ENCODE peak calls at places on chromosomes 6 and 20, in seven cellular contexts. Y is OCI-LY7, I is neural progenitor cell, T is HCT116, M is hepatocyte, C is MM.1S, O is SK-N-SH. F is an unnamed sample. For H3K9me3, the result is how much of the 10 kb centered on the place peaks cover.

GRCh38 chr6:107655245-107655644 is 165.3 kb downstream of the SOBP start:
- DNase-seq in Y (peak), I (peak), T (no peak), M (no peak), C (no peak), O (peak), F (no peak)

GRCh38 chr20:37697314-37697713 is 3.5 kb downstream of the CTNNBL1 start:
- DNase-seq in Y (peak), I (no peak), T (no peak), M (no peak), C (no peak), O (no peak), F (no peak)

GRCh38 chr6:165439928-165440554 is 130.6 kb upstream of the C6orf118 start:
- DNase-seq in Y (peak), I (peak), T (peak), M (peak), C (peak), O (peak), F (peak)

GRCh38 chr6:155400022-155400965 is 55.3 kb downstream of the NOX3 start:
- DNase-seq in Y (no peak), I (no peak), T (no peak), M (no peak), C (no peak), O (peak), F (no peak)

GRCh38 chr6:10521104-10521808 is at the start of gene GCNT2:
- DNase-seq in Y (no peak), I (peak), T (no peak), M (peak), C (no peak), O (no peak), F (peak)

GRCh38 chr6:159833556-159833955 is 33.5 kb downstream of the PNLDC1 start:
- DNase-seq in Y (no peak), I (no peak), T (no peak), M (no peak), C (no peak), O (no peak), F (peak)

GRCh38 chr6:145034664-145035063 is 700.7 kb downstream of the EPM2A start:
- DNase-seq in Y (no peak), I (no peak), T (no peak), M (no peak), C (no peak), O (no peak), F (no peak)

GRCh38 chr6:148417045-148417444 is 74.4 kb downstream of the SASH1 start:
- DNase-seq in Y (no peak), I (no peak), T (no peak), M (no peak), C (no peak), O (no peak), F (no peak)

GRCh38 chr6:43951756-43952675 is 175.2 kb downstream of the MRPL14 start:
- DNase-seq in Y (no peak), I (no peak), T (no peak), M (no peak), C (no peak), O (no peak), F (no peak)

GRCh38 chr6:43723737-43724295 is 36.2 kb upstream of the MRPS18A start:
- DNase-seq in Y (peak), I (peak), T (peak), M (peak), C (peak), O (peak), F (peak)

GRCh38 chr6:125667326-125667725 is 82.1 kb upstream of the HEY2 start:
- DNase-seq in Y (no peak), I (no peak), T (no peak), M (no peak), C (no peak), O (no peak), F (no peak)

GRCh38 chr6:108732101-108732870 is 115.9 kb upstream of the ARMC2 start:
- DNase-seq in Y (no peak), I (peak), T (peak), M (no peak), C (no peak), O (no peak), F (peak)

GRCh38 chr6:138727182-138727581 is 46.4 kb upstream of the CCDC28A start:
- DNase-seq in Y (no peak), I (no peak), T (no peak), M (no peak), C (no peak), O (no peak), F (no peak)

GRCh38 chr6:108584323-108584722 is 23.6 kb downstream of the FOXO3 start:
- DNase-seq in Y (no peak), I (no peak), T (no peak), M (no peak), C (no peak), O (no peak), F (no peak)

GRCh38 chr6:16918586-16918985 is 157.3 kb upstream of the ATXN1 start:
- DNase-seq in Y (no peak), I (no peak), T (no peak), M (no peak), C (no peak), O (no peak), F (no peak)

GRCh38 chr20:10366898-10367419 is 67.1 kb downstream of the MKKS start:
- DNase-seq in Y (no peak), I (no peak), T (no peak), M (no peak), C (no peak), O (no peak), F (no peak)

GRCh38 chr6:5984150-5985089 is 22.3 kb downstream of the NRN1 start:
- DNase-seq in Y (no peak), I (no peak), T (no peak), M (no peak), C (no peak), O (no peak), F (no peak)

GRCh38 chr6:30272032-30272431 is 54.7 kb upstream of the TRIM39 start:
- DNase-seq in Y (peak), I (no peak), T (no peak), M (no peak), C (no peak), O (no peak), F (peak)

GRCh38 chr6:148203281-148203925 is 139.2 kb upstream of the SASH1 start:
- DNase-seq in Y (no peak), I (no peak), T (no peak), M (no peak), C (no peak), O (no peak), F (no peak)

GRCh38 chr6:49849121-49849907 is 17.0 kb downstream of the CRISP1 start:
- DNase-seq in Y (peak), I (peak), T (peak), M (peak), C (peak), O (peak), F (peak)

GRCh38 chr20:35695245-35695749 is 3.9 kb downstream of the NFS1 start:
- DNase-seq in Y (no peak), I (no peak), T (no peak), M (no peak), C (no peak), O (no peak), F (no peak)

GRCh38 chr6:125784365-125784764 is 6.4 kb upstream of the NCOA7 start:
- DNase-seq in Y (no peak), I (no peak), T (no peak), M (no peak), C (no peak), O (no peak), F (peak)

GRCh38 chr6:100281471-100281878 is 183.2 kb downstream of the SIM1 start:
- DNase-seq in Y (no peak), I (peak), T (no peak), M (no peak), C (no peak), O (peak), F (no peak)

GRCh38 chr6:23180504-23181293 is 611.3 kb downstream of the HDGFL1 start:
- DNase-seq in Y (no peak), I (peak), T (no peak), M (peak), C (no peak), O (peak), F (no peak)

GRCh38 chr6:170006524-170007467 is 255.4 kb downstream of the ERMARD start:
- DNase-seq in Y (no peak), I (peak), T (no peak), M (no peak), C (no peak), O (no peak), F (no peak)

GRCh38 chr20:44154521-44155001 is 32.4 kb downstream of the JPH2 start:
- DNase-seq in Y (no peak), I (peak), T (no peak), M (no peak), C (no peak), O (no peak), F (no peak)

GRCh38 chr6:1716845-1717244 is 107.1 kb downstream of the FOXC1 start:
- DNase-seq in Y (no peak), I (no peak), T (no peak), M (no peak), C (no peak), O (no peak), F (no peak)

GRCh38 chr6:170124836-170125235 is 166.0 kb downstream of the DLL1 start:
- DNase-seq in Y (no peak), I (no peak), T (no peak), M (peak), C (no peak), O (no peak), F (peak)

GRCh38 chr6:161003336-161003735 is 11.8 kb downstream of the MAP3K4 start:
- DNase-seq in Y (no peak), I (no peak), T (no peak), M (no peak), C (no peak), O (no peak), F (no peak)

GRCh38 chr20:2234788-2235187 is 61.0 kb upstream of the TGM3 start:
- DNase-seq in Y (no peak), I (peak), T (no peak), M (no peak), C (no peak), O (no peak), F (no peak)

GRCh38 chr6:41160933-41161332 is 2.0 kb downstream of the TREM2 start:
- DNase-seq in Y (no peak), I (no peak), T (no peak), M (no peak), C (no peak), O (no peak), F (no peak)

GRCh38 chr6:15506066-15506465 is 156.8 kb downstream of the DTNBP1 start:
- DNase-seq in Y (no peak), I (no peak), T (no peak), M (no peak), C (no peak), O (no peak), F (no peak)

GRCh38 chr6:15507221-15507620 is 155.6 kb downstream of the DTNBP1 start:
- DNase-seq in Y (no peak), I (no peak), T (no peak), M (no peak), C (no peak), O (no peak), F (no peak)

GRCh38 chr6:15508363-15509330 is 154.2 kb downstream of the DTNBP1 start:
- DNase-seq in Y (no peak), I (no peak), T (no peak), M (no peak), C (no peak), O (no peak), F (no peak)

GRCh38 chr6:15509335-15509933 is 153.4 kb downstream of the DTNBP1 start:
- DNase-seq in Y (no peak), I (no peak), T (no peak), M (no peak), C (no peak), O (no peak), F (no peak)

DNA sequence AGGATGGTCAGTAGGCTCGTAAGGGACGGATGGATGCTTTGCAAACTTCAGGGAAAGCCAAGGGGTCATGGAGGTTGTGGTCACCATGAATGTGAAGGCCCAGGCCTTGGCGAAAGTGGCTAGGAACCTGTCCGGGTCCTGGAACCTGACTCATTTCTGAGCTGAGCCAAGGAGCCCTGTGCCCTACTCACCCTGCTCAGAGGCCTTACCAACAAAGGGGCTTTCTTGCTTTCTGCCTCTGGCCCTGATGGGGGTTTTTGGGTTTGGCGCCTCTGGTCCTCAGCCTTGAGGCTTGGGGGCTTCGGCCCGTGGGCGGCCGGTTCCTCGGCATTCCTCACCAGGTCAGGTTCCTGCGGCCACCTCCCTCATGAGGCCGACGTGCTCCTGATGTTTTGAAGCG is 155.1 kb downstream of the DTNBP1 start:
- DNase-seq in Y (no peak), I (no peak), T (no peak), M (no peak), C (no peak), O (no peak), F (no peak)
- TF ChIP-seq EZH2phosphoT487 in Y (no peak), I (no peak), T (no peak), M (no peak), C (no peak), O (no peak), F (no peak)

GRCh38 chr6:18153311-18153703 is 1.6 kb downstream of the TPMT start:
- DNase-seq in Y (no peak), I (no peak), T (no peak), M (no peak), C (no peak), O (no peak), F (no peak)

GRCh38 chr6:18151801-18152200 is 3.1 kb downstream of the TPMT start:
- DNase-seq in Y (no peak), I (no peak), T (no peak), M (no peak), C (no peak), O (no peak), F (no peak)

GRCh38 chr6:18155273-18155863 is at the start of gene KDM1B:
- DNase-seq in Y (peak), I (peak), T (peak), M (peak), C (peak), O (peak), F (peak)

GRCh38 chr6:18154507-18155272 is at the start of gene TPMT:
- DNase-seq in Y (no peak), I (peak), T (no peak), M (peak), C (no peak), O (no peak), F (peak)

GRCh38 chr6:18155864-18156396 is 708 bp downstream of the KDM1B start:
- DNase-seq in Y (peak), I (peak), T (peak), M (peak), C (peak), O (peak), F (peak)
- TF ChIP-seq CTCF in Y (peak), I (peak), T (peak), M (peak), C (peak), O (peak), F (peak)

DNA sequence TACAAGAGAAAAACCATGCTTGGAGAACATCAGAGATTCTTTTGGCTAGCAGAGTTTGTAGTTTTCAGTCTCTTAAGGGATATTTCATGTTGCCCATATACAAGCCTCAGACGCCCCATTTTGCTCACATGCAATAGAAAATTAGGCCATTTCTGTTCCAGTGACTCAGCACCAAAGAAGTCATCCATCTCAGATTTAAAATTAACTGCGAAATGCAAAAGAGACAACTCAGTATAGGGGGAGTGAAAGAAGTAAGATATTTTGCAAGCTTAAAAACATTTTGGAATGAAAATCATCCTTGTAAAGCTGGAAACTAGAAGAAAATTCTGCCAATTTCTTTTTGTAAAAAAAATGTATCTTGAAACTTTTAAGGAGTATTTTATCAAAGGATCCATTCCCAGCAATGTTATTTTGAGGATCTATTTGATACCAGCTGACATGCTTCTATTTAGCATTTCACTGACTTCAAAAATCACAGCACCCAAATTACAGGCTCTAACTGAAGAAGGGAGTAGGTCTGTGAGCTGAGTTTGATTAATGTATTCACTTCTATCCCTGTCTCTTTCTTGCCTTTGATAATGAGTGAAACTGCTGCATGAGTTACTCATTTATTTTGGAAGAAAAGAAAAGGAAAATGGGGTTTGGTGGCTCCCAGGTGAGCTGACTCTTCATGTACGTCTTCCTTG is 223.7 kb upstream of the SULF2 start:
- DNase-seq in Y (no peak), I (no peak), T (no peak), M (no peak), C (no peak), O (no peak), F (no peak)
- H3K9me3 ChIP-seq in Y (half or more), I (under half), T (under half), M (under half), C (under half), O (under half), F (under half)

GRCh38 chr6:52482903-52483670 is 62.9 kb downstream of the EFHC1 start:
- DNase-seq in Y (no peak), I (no peak), T (no peak), M (no peak), C (no peak), O (no peak), F (peak)
- TF ChIP-seq EZH2phosphoT487 in Y (no peak), I (no peak), T (no peak), M (no peak), C (no peak), O (no peak), F (no peak)

GRCh38 chr6:46734867-46735719 is at the start of gene PLA2G7:
- DNase-seq in Y (no peak), I (peak), T (no peak), M (peak), C (no peak), O (peak), F (peak)
- TF ChIP-seq CTCF in Y (no peak), I (no peak), T (no peak), M (no peak), C (no peak), O (no peak), F (no peak)

GRCh38 chr20:63449796-63450730 is 22.4 kb downstream of the KCNQ2 start:
- DNase-seq in Y (no peak), I (no peak), T (no peak), M (no peak), C (no peak), O (peak), F (no peak)
- H3K9me3 ChIP-seq in Y (under half), I (under half), T (under half), M (under half), C (under half), O (under half), F (under half)

GRCh38 chr6:7156666-7157278 is 49.0 kb downstream of the RREB1 start:
- DNase-seq in Y (no peak), I (no peak), T (no peak), M (no peak), C (no peak), O (no peak), F (peak)
- TF ChIP-seq EZH2phosphoT487 in Y (no peak), I (no peak), T (no peak), M (no peak), C (no peak), O (no peak), F (no peak)

GRCh38 chr20:17438436-17439039 is 92.6 kb downstream of the BFSP1 start:
- DNase-seq in Y (no peak), I (no peak), T (no peak), M (no peak), C (no peak), O (no peak), F (no peak)
- TF ChIP-seq CTCF in Y (no peak), I (no peak), T (peak), M (no peak), C (no peak), O (no peak), F (no peak)

F was measured in PC-3.